ENCODE peak calls at places on chromosomes 4 and X, in ten cellular contexts. G is WERI-Rb-1; K is OCI-LY7; B is ovary; P is ascending aorta; J is A549; M is dorsolateral prefrontal cortex; R is adrenal gland; U is foreskin fibroblast; O is CD8-positive, alpha-beta T cell. Z is an unnamed sample.

GRCh38 chr4:165096776-165097175 is 15.9 kb downstream of the TMEM192 start:
- DNase-seq in G (no peak), K (peak), B (no peak), P (no peak), J (peak), M (no peak), R (no peak), U (peak), O (no peak), Z (no peak)

GRCh38 chrX:40173662-40174593 is 76.2 kb upstream of the BCOR start:
- DNase-seq in G (peak), K (peak), B (peak), P (no peak), J (no peak), M (no peak), R (peak), U (no peak), O (peak), Z (no peak)

GRCh38 chr4:183831026-183831446 is 74.1 kb upstream of the STOX2 start:
- DNase-seq in G (no peak), K (no peak), B (peak), P (no peak), J (no peak), M (no peak), R (no peak), U (no peak), O (no peak), Z (no peak)

GRCh38 chr4:105058177-105058812 is 88.4 kb upstream of the TET2 start:
- DNase-seq in G (no peak), K (no peak), B (no peak), P (no peak), J (no peak), M (no peak), R (no peak), U (no peak), O (no peak), Z (no peak)

GRCh38 chr4:55543858-55544257 is 2.9 kb downstream of the CLOCK start:
- DNase-seq in G (no peak), K (peak), B (no peak), P (no peak), J (no peak), M (no peak), R (no peak), U (no peak), O (no peak), Z (no peak)

GRCh38 chr4:180557348-180557747 is 1685.9 kb upstream of the TENM3 start:
- DNase-seq in G (no peak), K (peak), B (no peak), P (no peak), J (peak), M (no peak), R (no peak), U (no peak), O (no peak), Z (no peak)

GRCh38 chrX:69309074-69309792 is 144.0 kb upstream of the PJA1 start:
- DNase-seq in G (no peak), K (no peak), B (no peak), P (no peak), J (no peak), M (no peak), R (no peak), U (no peak), O (no peak), Z (no peak)

GRCh38 chrX:121333942-121334341 is 286.5 kb downstream of the GLUD2 start:
- DNase-seq in G (no peak), K (peak), B (no peak), P (no peak), J (no peak), M (no peak), R (no peak), U (no peak), O (no peak), Z (peak)

GRCh38 chr4:159272341-159273125 is 169.7 kb downstream of the RAPGEF2 start:
- DNase-seq in G (no peak), K (no peak), B (no peak), P (no peak), J (no peak), M (no peak), R (no peak), U (no peak), O (no peak), Z (no peak)

GRCh38 chrX:18946157-18946556 is 37.8 kb downstream of the PHKA2 start:
- DNase-seq in G (no peak), K (no peak), B (no peak), P (no peak), J (no peak), M (no peak), R (no peak), U (no peak), O (no peak), Z (no peak)
- H3K4me3 ChIP-seq in G (no peak), K (no peak), B (no peak), P (no peak), J (no peak), M (no peak), R (no peak), U (no peak), O (no peak), Z (no peak)

GRCh38 chrX:85501349-85501748 is 121.9 kb upstream of the POF1B start:
- DNase-seq in G (no peak), K (no peak), B (no peak), P (no peak), J (no peak), M (no peak), R (no peak), U (no peak), O (no peak), Z (no peak)
- H3K4me3 ChIP-seq in G (no peak), K (no peak), B (no peak), P (no peak), J (no peak), M (no peak), R (no peak), U (no peak), O (no peak), Z (no peak)

GRCh38 chrX:137428251-137428661 is 137.7 kb upstream of the ZIC3 start:
- DNase-seq in G (no peak), K (no peak), B (no peak), P (no peak), J (peak), M (no peak), R (no peak), U (no peak), O (no peak), Z (no peak)
- H3K4me3 ChIP-seq in G (no peak), K (no peak), B (peak), P (peak), J (peak), M (peak), R (no peak), U (peak), O (peak), Z (peak)

DNA sequence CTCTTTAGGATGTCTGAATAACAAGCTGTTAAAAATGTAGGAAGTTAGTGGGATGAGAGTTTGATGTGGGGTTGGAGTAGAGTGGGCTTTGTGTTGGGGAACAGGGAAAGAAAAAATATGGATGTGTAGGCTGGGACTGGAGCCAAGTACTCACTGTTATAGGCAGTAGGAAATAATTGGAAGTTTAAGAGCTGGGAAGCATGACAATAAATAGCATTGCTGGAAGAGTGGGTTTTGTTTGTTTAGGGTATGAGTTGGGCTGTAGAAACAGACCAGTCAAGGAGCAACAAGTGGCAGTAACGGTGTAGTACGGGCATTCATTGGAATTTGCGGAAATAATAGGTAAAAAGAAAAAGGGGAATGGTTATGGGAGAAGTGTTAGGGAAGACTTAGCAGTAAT is 81.6 kb downstream of the KDM6A start:
- DNase-seq in G (no peak), K (no peak), B (no peak), P (no peak), J (no peak), M (no peak), R (no peak), U (no peak), O (no peak), Z (no peak)
- H3K4me3 ChIP-seq in G (no peak), K (no peak), B (no peak), P (no peak), J (no peak), M (no peak), R (no peak), U (no peak), O (no peak), Z (no peak)

DNA sequence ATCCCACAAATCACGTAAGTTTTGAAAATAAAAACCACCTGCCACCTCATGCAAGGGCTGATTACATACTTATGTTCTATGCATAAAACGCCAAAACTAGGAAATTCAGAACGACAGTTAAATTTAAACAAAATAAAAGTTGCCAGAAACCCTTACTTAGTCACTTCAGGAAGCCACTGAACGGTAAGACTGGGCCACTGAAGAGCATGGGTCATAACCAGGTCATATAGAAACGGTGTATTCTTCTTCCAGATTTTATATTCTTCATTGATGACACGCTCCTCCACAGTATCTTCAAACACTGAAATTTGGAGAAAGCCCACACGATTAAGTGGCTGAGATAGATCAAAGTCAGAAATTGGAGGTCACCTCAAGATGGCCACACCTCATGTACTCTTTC is 1.2 kb downstream of the RBBP7 start:
- DNase-seq in G (no peak), K (no peak), B (no peak), P (no peak), J (no peak), M (no peak), R (no peak), U (no peak), O (no peak), Z (no peak)
- H3K4me3 ChIP-seq in G (peak), K (peak), B (peak), P (peak), J (peak), M (peak), R (no peak), U (peak), O (peak), Z (peak)

GRCh38 chrX:11702965-11703631 is 37.4 kb upstream of the ARHGAP6 start:
- DNase-seq in G (no peak), K (no peak), B (no peak), P (no peak), J (no peak), M (no peak), R (no peak), U (no peak), O (no peak), Z (no peak)

GRCh38 chrX:11703855-11704254 is 38.1 kb upstream of the ARHGAP6 start:
- DNase-seq in G (no peak), K (no peak), B (no peak), P (no peak), J (no peak), M (no peak), R (no peak), U (no peak), O (no peak), Z (no peak)

GRCh38 chrX:11702420-11702819 is 36.7 kb upstream of the ARHGAP6 start:
- DNase-seq in G (no peak), K (no peak), B (no peak), P (no peak), J (no peak), M (no peak), R (no peak), U (no peak), O (no peak), Z (no peak)

GRCh38 chrX:11704725-11705495 is 39.2 kb upstream of the ARHGAP6 start:
- DNase-seq in G (no peak), K (no peak), B (no peak), P (no peak), J (no peak), M (no peak), R (no peak), U (peak), O (no peak), Z (no peak)
- H3K4me3 ChIP-seq in G (no peak), K (no peak), B (no peak), P (no peak), J (no peak), M (no peak), R (no peak), U (no peak), O (no peak), Z (no peak)

DNA sequence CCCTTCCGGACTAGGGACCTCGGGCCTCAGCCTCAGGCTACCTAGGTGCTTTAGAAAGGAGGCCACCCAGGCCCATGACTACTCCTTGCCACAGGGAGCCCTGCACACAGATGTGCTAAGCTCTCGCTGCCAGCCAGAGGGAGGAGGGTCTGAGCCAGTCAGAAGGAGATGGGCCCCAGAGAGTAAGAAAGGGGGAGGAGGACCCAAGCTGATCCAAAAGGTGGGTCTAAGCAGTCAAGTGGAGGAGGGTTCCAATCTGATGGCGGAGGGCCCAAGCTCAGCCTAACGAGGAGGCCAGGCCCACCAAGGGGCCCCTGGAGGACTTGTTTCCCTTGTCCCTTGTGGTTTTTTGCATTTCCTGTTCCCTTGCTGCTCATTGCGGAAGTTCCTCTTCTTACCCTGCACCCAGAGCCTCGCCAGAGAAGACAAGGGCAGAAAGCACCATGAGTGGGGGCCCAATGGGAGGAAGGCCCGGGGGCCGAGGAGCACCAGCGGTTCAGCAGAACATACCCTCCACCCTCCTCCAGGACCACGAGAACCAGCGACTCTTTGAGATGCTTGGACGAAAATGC is at the start of gene WAS:
- DNase-seq in G (no peak), K (peak), B (no peak), P (no peak), J (no peak), M (no peak), R (no peak), U (no peak), O (peak), Z (no peak)
- H3K4me3 ChIP-seq in G (no peak), K (peak), B (no peak), P (no peak), J (no peak), M (peak), R (no peak), U (no peak), O (peak), Z (no peak)

DNA sequence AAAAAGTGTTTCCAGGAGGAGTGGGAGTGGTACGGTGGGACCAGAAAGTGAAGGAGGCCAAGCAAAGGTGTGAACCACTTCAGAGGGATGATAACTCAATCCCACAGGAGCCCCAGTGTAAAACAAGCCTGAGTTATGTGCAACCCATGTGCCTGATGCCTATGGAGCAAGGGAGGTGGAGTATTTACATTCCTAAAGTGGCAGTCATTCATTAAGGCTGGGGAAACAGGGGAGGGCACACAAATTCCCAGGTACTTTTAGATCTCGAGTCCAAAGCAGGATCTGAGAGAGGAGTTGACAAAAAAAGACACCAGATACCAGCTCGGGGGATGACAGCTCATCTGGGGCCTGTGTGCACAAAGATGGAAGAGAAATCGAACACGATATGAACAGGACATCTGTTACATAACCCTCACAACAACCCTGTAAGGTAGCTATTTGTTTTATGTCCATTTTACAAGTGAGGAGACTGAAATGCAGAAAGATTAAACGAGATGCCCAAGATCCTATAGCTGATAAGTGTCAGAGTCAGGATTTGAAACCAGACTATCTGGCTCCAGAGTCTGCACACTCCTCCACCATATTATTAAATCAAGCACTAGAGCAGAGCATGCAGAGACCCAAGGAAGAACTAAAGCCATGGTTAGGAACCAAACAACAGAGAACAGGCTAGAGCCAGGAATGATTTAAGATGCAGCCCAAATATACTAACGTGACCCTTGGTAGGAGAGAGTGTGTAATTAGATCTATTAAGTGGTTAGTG is 91.9 kb upstream of the MAPK10 start:
- DNase-seq in G (no peak), K (no peak), B (no peak), P (no peak), J (no peak), M (no peak), R (no peak), U (peak), O (no peak), Z (no peak)
- H3K4me3 ChIP-seq in G (no peak), K (no peak), B (peak), P (peak), J (no peak), M (peak), R (no peak), U (no peak), O (no peak), Z (no peak)